ENCODE peak calls at places on chromosome 4, in five cellular contexts. H, A, C, W and R are unnamed samples.

GRCh38 chr4:2790583-2791517 is 2.0 kb upstream of the SH3BP2 start:
- DNase-seq in H (no peak), A (peak), C (peak), W (peak), R (peak)

GRCh38 chr4:113556382-113557134 is 205.0 kb downstream of the CAMK2D start:
- DNase-seq in H (no peak), A (no peak), C (no peak), W (no peak), R (no peak)

GRCh38 chr4:161404346-161405110 is 759.3 kb downstream of the FSTL5 start:
- DNase-seq in H (no peak), A (no peak), C (no peak), W (no peak), R (no peak)

GRCh38 chr4:16713271-16713670 is 185.2 kb downstream of the LDB2 start:
- DNase-seq in H (no peak), A (no peak), C (no peak), W (no peak), R (no peak)

GRCh38 chr4:135775909-135776308 is 1574.3 kb upstream of the PABPC4L start:
- DNase-seq in H (no peak), A (no peak), C (no peak), W (no peak), R (no peak)

GRCh38 chr4:82583897-82584604 is 22.3 kb upstream of the TMEM150C start:
- DNase-seq in H (no peak), A (no peak), C (no peak), W (no peak), R (no peak)

GRCh38 chr4:184748251-184748652 is 14.4 kb upstream of the CENPU start:
- DNase-seq in H (peak), A (peak), C (no peak), W (no peak), R (no peak)

GRCh38 chr4:38232741-38233140 is 272.5 kb downstream of the PTTG2 start:
- DNase-seq in H (no peak), A (no peak), C (no peak), W (no peak), R (no peak)

GRCh38 chr4:24693636-24694035 is 101.7 kb upstream of the SOD3 start:
- DNase-seq in H (no peak), A (no peak), C (no peak), W (no peak), R (no peak)

GRCh38 chr4:138390286-138390685 is 148.1 kb upstream of the SLC7A11 start:
- DNase-seq in H (no peak), A (no peak), C (no peak), W (no peak), R (no peak)

GRCh38 chr4:137576437-137576836 is 44.1 kb upstream of the PCDH18 start:
- DNase-seq in H (no peak), A (no peak), C (no peak), W (no peak), R (no peak)

GRCh38 chr4:172356002-172356401 is 542.8 kb downstream of the GALNTL6 start:
- DNase-seq in H (no peak), A (no peak), C (no peak), W (no peak), R (no peak)

GRCh38 chr4:140556372-140557085 is 12.2 kb downstream of the UCP1 start:
- DNase-seq in H (no peak), A (no peak), C (no peak), W (no peak), R (no peak)

GRCh38 chr4:128468485-128468989 is 180.9 kb upstream of the PGRMC2 start:
- DNase-seq in H (peak), A (peak), C (peak), W (peak), R (peak)

GRCh38 chr4:56082809-56083208 is 134.1 kb downstream of the CEP135 start:
- DNase-seq in H (no peak), A (no peak), C (no peak), W (no peak), R (no peak)

GRCh38 chr4:1487761-1488160 is 81.5 kb upstream of the NKX1-1 start:
- DNase-seq in H (no peak), A (no peak), C (no peak), W (no peak), R (no peak)

GRCh38 chr4:155174668-155175067 is 33.8 kb upstream of the NPY2R start:
- DNase-seq in H (no peak), A (no peak), C (no peak), W (no peak), R (no peak)

GRCh38 chr4:6427439-6428090 is 44.8 kb downstream of the PPP2R2C start:
- DNase-seq in H (no peak), A (no peak), C (no peak), W (no peak), R (no peak)

GRCh38 chr4:56655209-56655626 is 25.9 kb downstream of the HOPX start:
- DNase-seq in H (peak), A (no peak), C (no peak), W (peak), R (peak)

GRCh38 chr4:74474345-74475099 is 29.6 kb downstream of the AREG start:
- DNase-seq in H (no peak), A (no peak), C (no peak), W (no peak), R (no peak)

GRCh38 chr4:4521069-4521468 is 20.8 kb downstream of the STX18 start:
- DNase-seq in H (no peak), A (no peak), C (no peak), W (no peak), R (no peak)
- TF ChIP-seq EP300 in H (no peak), A (no peak), C (no peak), W (no peak), R (no peak)

GRCh38 chr4:86891785-86892638 is at the start of gene C4orf36:
- DNase-seq in H (peak), A (peak), C (peak), W (peak), R (peak)
- TF ChIP-seq CTCF in H (no peak), A (no peak), C (no peak), W (no peak), R (no peak)

GRCh38 chr4:156934259-156934635 is 37.4 kb downstream of the PDGFC start:
- DNase-seq in H (no peak), A (no peak), C (no peak), W (no peak), R (no peak)

GRCh38 chr4:156931267-156931666 is 40.3 kb downstream of the PDGFC start:
- DNase-seq in H (peak), A (peak), C (no peak), W (no peak), R (no peak)

GRCh38 chr4:156933633-156934258 is 37.9 kb downstream of the PDGFC start:
- DNase-seq in H (no peak), A (no peak), C (no peak), W (no peak), R (no peak)

GRCh38 chr4:156924774-156925173 is 46.8 kb downstream of the PDGFC start:
- DNase-seq in H (no peak), A (no peak), C (no peak), W (no peak), R (no peak)

DNA sequence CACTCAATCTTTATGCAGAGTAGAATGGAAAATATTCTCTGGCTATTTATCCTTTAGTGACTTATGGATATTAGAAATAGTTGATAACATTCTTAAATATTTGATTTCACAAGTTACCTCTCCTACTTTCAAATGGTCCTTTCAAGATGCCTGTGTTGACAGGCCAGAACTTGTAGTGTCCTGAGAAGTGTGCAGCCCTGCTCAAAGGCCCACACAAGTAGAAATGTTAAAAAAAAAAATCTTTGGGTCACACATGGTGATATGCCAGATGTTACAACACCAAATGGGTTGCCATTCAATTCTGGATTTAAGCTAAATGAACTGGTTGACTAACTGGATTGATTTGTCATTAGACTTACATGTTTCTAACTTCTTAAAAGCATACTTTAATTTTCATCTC is 41.9 kb downstream of the PDGFC start:
- DNase-seq in H (no peak), A (no peak), C (no peak), W (no peak), R (no peak)
- H3K27ac ChIP-seq in H (no peak), A (no peak), C (no peak), W (peak), R (no peak)

DNA sequence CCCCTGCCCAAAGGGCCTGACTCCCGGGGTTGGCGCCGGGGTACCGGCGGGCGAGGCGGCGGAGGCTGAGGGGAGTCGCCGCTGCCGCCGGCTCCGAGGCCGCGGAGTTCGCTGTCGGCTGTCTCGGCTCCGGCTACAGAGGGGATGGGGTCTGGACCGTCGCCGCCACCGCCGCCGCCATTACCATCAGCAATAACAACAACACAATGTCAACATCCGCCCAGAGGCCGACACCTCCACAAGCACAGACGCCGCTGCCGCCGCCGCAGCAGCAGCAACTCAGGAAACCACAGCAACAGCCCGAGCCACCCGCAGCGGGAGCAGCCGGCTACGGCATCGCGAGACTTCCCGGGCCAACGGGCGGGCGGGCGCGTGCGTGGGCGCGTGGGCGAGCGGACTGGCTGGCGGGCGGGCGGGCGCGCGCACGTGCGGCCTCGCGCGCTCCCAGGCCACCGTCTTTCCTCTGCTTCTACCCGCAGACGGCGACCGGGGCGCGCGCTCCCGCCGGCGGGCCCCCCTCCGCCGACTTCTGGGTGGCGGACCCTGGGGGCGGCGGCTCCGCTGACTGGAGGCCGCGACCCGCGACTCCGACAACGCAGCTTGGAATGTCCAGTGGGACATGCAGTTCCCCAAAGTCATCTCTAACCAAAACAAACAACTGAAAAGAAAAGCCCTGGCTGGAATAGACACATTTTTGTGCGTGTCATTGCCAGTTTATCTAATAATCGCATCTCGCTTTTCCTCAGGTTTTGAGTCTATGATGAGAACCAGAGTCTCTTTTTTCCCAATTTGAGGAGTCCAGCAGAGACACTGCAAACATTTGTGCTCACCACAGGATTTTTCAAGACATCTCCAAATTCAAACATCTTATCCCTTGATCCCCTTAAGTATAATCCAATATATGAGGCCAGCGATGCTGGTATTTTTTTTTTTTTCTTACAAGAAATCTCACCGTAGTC is at the start of gene CHIC2:
- DNase-seq in H (peak), A (peak), C (peak), W (peak), R (peak)
- TF ChIP-seq EP300 in H (peak), A (peak), C (peak), W (no peak), R (no peak)